ENCODE peak calls at places on chromosomes 5 and 9, in eight cellular contexts. One of them, this sample, is unnamed.

GRCh38 chr9:35104586-35104985 is 1.7 kb upstream of the STOML2 start:
- DNase-seq in amniotic stem cell: no peak
- DNase-seq in NCI-H524: no peak
- DNase-seq in EL: no peak
- DNase-seq in left lung: no peak
- DNase-seq in GF-D8: no peak
- DNase-seq in hippocampal formation: no peak
- DNase-seq in GM04503: no peak
- DNase-seq in this sample: no peak

GRCh38 chr5:61966991-61967390 is 339.0 kb upstream of the KIF2A start:
- DNase-seq in amniotic stem cell: no peak
- DNase-seq in NCI-H524: no peak
- DNase-seq in EL: peak
- DNase-seq in left lung: no peak
- DNase-seq in GF-D8: no peak
- DNase-seq in hippocampal formation: no peak
- DNase-seq in GM04503: no peak
- DNase-seq in this sample: peak

GRCh38 chr5:150438873-150439546 is 10.5 kb downstream of the RPS14 start:
- DNase-seq in amniotic stem cell: no peak
- DNase-seq in NCI-H524: peak
- DNase-seq in EL: peak
- DNase-seq in left lung: no peak
- DNase-seq in GF-D8: no peak
- DNase-seq in hippocampal formation: no peak
- DNase-seq in GM04503: no peak
- DNase-seq in this sample: peak

GRCh38 chr9:129318121-129319075 is 140.3 kb upstream of the IER5L start:
- DNase-seq in amniotic stem cell: no peak
- DNase-seq in NCI-H524: no peak
- DNase-seq in EL: peak
- DNase-seq in left lung: peak
- DNase-seq in GF-D8: no peak
- DNase-seq in hippocampal formation: no peak
- DNase-seq in GM04503: no peak
- DNase-seq in this sample: no peak

GRCh38 chr5:146877783-146878470 is 630 bp downstream of the PPP2R2B start:
- DNase-seq in amniotic stem cell: no peak
- DNase-seq in NCI-H524: no peak
- DNase-seq in EL: peak
- DNase-seq in left lung: no peak
- DNase-seq in GF-D8: no peak
- DNase-seq in hippocampal formation: peak
- DNase-seq in GM04503: no peak
- DNase-seq in this sample: peak

GRCh38 chr5:322281-322941 is 897 bp downstream of the AHRR start:
- DNase-seq in amniotic stem cell: no peak
- DNase-seq in NCI-H524: no peak
- DNase-seq in EL: peak
- DNase-seq in left lung: no peak
- DNase-seq in GF-D8: no peak
- DNase-seq in hippocampal formation: no peak
- DNase-seq in GM04503: no peak
- DNase-seq in this sample: peak

GRCh38 chr5:398475-399295 is 44.3 kb upstream of the EXOC3 start:
- DNase-seq in amniotic stem cell: no peak
- DNase-seq in NCI-H524: no peak
- DNase-seq in EL: no peak
- DNase-seq in left lung: no peak
- DNase-seq in GF-D8: no peak
- DNase-seq in hippocampal formation: no peak
- DNase-seq in GM04503: no peak
- DNase-seq in this sample: no peak

GRCh38 chr5:93162201-93162654 is 418.8 kb downstream of the NR2F1-AS1 start:
- DNase-seq in amniotic stem cell: no peak
- DNase-seq in NCI-H524: peak
- DNase-seq in EL: peak
- DNase-seq in left lung: no peak
- DNase-seq in GF-D8: no peak
- DNase-seq in hippocampal formation: no peak
- DNase-seq in GM04503: no peak
- DNase-seq in this sample: peak

GRCh38 chr5:33969572-33970452 is 14.7 kb downstream of the SLC45A2 start:
- DNase-seq in amniotic stem cell: peak
- DNase-seq in NCI-H524: peak
- DNase-seq in EL: peak
- DNase-seq in left lung: no peak
- DNase-seq in GF-D8: no peak
- DNase-seq in hippocampal formation: no peak
- DNase-seq in GM04503: no peak
- DNase-seq in this sample: peak

GRCh38 chr5:137392261-137392660 is 106.9 kb downstream of the SPOCK1 start:
- DNase-seq in amniotic stem cell: no peak
- DNase-seq in NCI-H524: no peak
- DNase-seq in EL: no peak
- DNase-seq in left lung: no peak
- DNase-seq in GF-D8: no peak
- DNase-seq in hippocampal formation: no peak
- DNase-seq in GM04503: no peak
- DNase-seq in this sample: no peak

GRCh38 chr5:78961743-78962142 is 23.4 kb downstream of the ARSB start:
- DNase-seq in amniotic stem cell: no peak
- DNase-seq in NCI-H524: no peak
- DNase-seq in EL: no peak
- DNase-seq in left lung: no peak
- DNase-seq in GF-D8: no peak
- DNase-seq in hippocampal formation: no peak
- DNase-seq in GM04503: no peak
- DNase-seq in this sample: no peak

GRCh38 chr9:12759767-12760166 is 15.1 kb upstream of the LURAP1L start:
- DNase-seq in amniotic stem cell: no peak
- DNase-seq in NCI-H524: no peak
- DNase-seq in EL: no peak
- DNase-seq in left lung: no peak
- DNase-seq in GF-D8: no peak
- DNase-seq in hippocampal formation: no peak
- DNase-seq in GM04503: peak
- DNase-seq in this sample: peak

GRCh38 chr5:150457112-150457511 is 7.6 kb upstream of the RPS14 start:
- DNase-seq in amniotic stem cell: no peak
- DNase-seq in NCI-H524: no peak
- DNase-seq in EL: no peak
- DNase-seq in left lung: no peak
- DNase-seq in GF-D8: peak
- DNase-seq in hippocampal formation: no peak
- DNase-seq in GM04503: no peak
- DNase-seq in this sample: no peak

GRCh38 chr9:121850366-121850765 is 198.9 kb downstream of the DAB2IP start:
- DNase-seq in amniotic stem cell: no peak
- DNase-seq in NCI-H524: no peak
- DNase-seq in EL: no peak
- DNase-seq in left lung: no peak
- DNase-seq in GF-D8: no peak
- DNase-seq in hippocampal formation: no peak
- DNase-seq in GM04503: no peak
- DNase-seq in this sample: no peak

GRCh38 chr5:134554319-134555222 is 29.1 kb downstream of the JADE2 start:
- DNase-seq in amniotic stem cell: no peak
- DNase-seq in NCI-H524: no peak
- DNase-seq in EL: peak
- DNase-seq in left lung: no peak
- DNase-seq in GF-D8: peak
- DNase-seq in hippocampal formation: peak
- DNase-seq in GM04503: peak
- DNase-seq in this sample: peak